ENCODE peak calls at places on chromosomes 16 and 17, in seven cellular contexts. G is HCT116, F is SK-N-SH, J is HepG2, Z is K562, X is GM12878, D is H1. N is an unnamed sample.

GRCh38 chr17:35313875-35314409 is 59.5 kb downstream of the SLFN11 start:
- DNase-seq in F (peak; percentile 2), Z (peak; percentile 6), D (no peak), G (no peak), J (no peak), X (no peak), N (no peak)

GRCh38 chr17:59527325-59527917 is 38.0 kb upstream of the DHX40 start:
- DNase-seq in G (no peak), Z (no peak), F (no peak), X (no peak), D (no peak), J (no peak), N (peak; percentile 26)

GRCh38 chr16:68737046-68737729 is at the start of gene CDH1:
- DNase-seq in F (peak; percentile 73), X (no peak), G (peak; percentile 73), Z (no peak), D (peak; percentile 97), J (no peak), N (peak; percentile 95)

GRCh38 chr17:1414634-1415033 is 14.6 kb upstream of the YWHAE start:
- DNase-seq in D (no peak), G (no peak), F (no peak), J (no peak), Z (no peak), X (no peak), N (no peak)

GRCh38 chr17:71494045-71494444 is 626.8 kb upstream of the SOX9 start:
- DNase-seq in Z (no peak), F (no peak), D (no peak), G (no peak), J (no peak), X (no peak), N (no peak)

GRCh38 chr16:67169642-67170167 is 633 bp upstream of the NOL3 start:
- DNase-seq in Z (peak; percentile 42), J (peak; percentile 54), G (no peak), F (peak; percentile 73), D (peak; percentile 95), X (no peak), N (no peak)

GRCh38 chr16:27345201-27345600 is 31.4 kb downstream of the IL4R start:
- DNase-seq in J (no peak), G (no peak), F (no peak), Z (no peak), D (no peak), X (no peak), N (no peak)

GRCh38 chr17:80045703-80046102 is 9.3 kb downstream of the CCDC40 start:
- DNase-seq in X (no peak), F (no peak), G (no peak), J (no peak), D (no peak), Z (no peak), N (no peak)

GRCh38 chr17:80851277-80851925 is 140.2 kb upstream of the CHMP6 start:
- DNase-seq in Z (no peak), J (no peak), X (no peak), D (no peak), F (no peak), G (no peak), N (no peak)

GRCh38 chr17:11601661-11602060 is 3.4 kb downstream of the DNAH9 start:
- DNase-seq in Z (no peak), G (no peak), D (no peak), X (no peak), F (no peak), J (no peak), N (no peak)

DNA sequence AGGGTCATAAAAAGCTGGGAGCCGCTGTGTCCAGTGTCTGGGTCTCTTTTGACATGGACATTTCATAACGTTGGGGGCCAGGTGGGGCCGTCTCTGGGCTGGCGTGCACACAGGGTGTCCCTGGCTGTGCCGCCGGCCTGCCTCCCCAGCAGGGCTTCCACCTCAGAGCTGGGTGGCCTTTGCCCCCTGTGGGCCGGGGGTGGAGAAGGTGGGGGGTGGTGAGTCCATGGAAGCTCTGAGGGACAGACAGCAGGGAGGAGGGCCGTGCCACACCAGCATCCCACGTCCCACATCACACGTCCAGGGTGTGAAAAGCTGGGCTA is 908 bp upstream of the SNAI3 start:
- DNase-seq in J (no peak), Z (no peak), F (no peak), D (no peak), G (no peak), X (no peak), N (no peak)
- TF ChIP-seq JUND in J (no peak), Z (no peak), F (no peak), D (no peak), G (no peak), X (no peak), N (no peak)

DNA sequence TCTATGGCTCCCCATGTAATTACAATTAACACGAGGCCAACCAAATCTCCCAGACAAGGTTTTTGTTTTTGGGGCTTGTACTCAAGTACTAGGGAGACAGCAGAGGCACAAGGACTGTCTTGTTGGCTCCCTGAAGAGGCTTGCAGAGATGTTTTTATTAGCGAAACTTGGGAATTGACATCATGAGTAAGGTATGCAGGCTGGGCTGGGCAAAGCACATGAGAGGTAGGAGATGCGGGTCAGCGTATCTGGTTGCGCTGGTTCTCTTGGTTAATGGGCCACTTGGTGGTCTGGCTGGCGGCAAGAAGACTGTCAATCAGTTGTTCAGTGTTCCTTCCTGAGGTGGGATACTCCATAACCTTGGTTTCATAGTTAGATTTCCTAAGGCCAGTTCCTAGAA is 28.9 kb downstream of the LCMT1 start:
- DNase-seq in Z (no peak), G (no peak), F (no peak), D (no peak), J (no peak), X (no peak), N (no peak)
- TF ChIP-seq JUND in Z (no peak), G (no peak), F (no peak), D (no peak), J (no peak), X (no peak), N (no peak)

GRCh38 chr16:11078812-11079459 is 134.6 kb downstream of the CLEC16A start:
- DNase-seq in D (no peak), G (no peak), F (peak; percentile 50), X (no peak), J (no peak), Z (no peak), N (no peak)

GRCh38 chr16:11082108-11082859 is 137.9 kb downstream of the CLEC16A start:
- DNase-seq in F (no peak), G (no peak), D (no peak), X (no peak), Z (no peak), J (no peak), N (no peak)

GRCh38 chr16:11080999-11081630 is 136.8 kb downstream of the CLEC16A start:
- DNase-seq in Z (no peak), D (no peak), F (no peak), G (no peak), J (no peak), X (no peak), N (no peak)

GRCh38 chr16:11080327-11080967 is 136.1 kb downstream of the CLEC16A start:
- DNase-seq in F (no peak), Z (no peak), G (no peak), J (no peak), D (no peak), X (no peak), N (no peak)

GRCh38 chr16:11079657-11080187 is 135.4 kb downstream of the CLEC16A start:
- DNase-seq in X (no peak), Z (no peak), D (no peak), G (no peak), J (no peak), F (peak; percentile 77), N (no peak)
- TF ChIP-seq JUND in X (no peak), Z (no peak), D (no peak), G (no peak), J (no peak), F (peak; percentile 92), N (no peak)

GRCh38 chr17:63702223-63702577 is 2.3 kb upstream of the LIMD2 start:
- DNase-seq in G (no peak), F (no peak), J (no peak), Z (no peak), D (no peak), X (no peak), N (no peak)
- TF ChIP-seq JUND in G (no peak), F (no peak), J (no peak), Z (no peak), D (no peak), X (no peak), N (no peak)

N was measured in T47D.